ENCODE peak calls at places on chromosomes 11 and 22, in seven cellular contexts. H, R, O, Y, A, M and G are unnamed samples.

GRCh38 chr11:67195971-67196418 is 70.3 kb upstream of the GRK2 start:
- DNase-seq in O (peak; percentile 89), A (no peak), H (peak; percentile 23), Y (no peak), M (no peak), R (no peak), G (no peak)

GRCh38 chr22:26409705-26410376 is 19.2 kb upstream of the ASPHD2 start:
- DNase-seq in A (no peak), H (no peak), M (no peak), Y (no peak), R (no peak), O (no peak), G (no peak)

GRCh38 chr11:2750601-2751522 is 51.1 kb upstream of the KCNQ1OT1 start:
- DNase-seq in H (no peak), R (no peak), M (no peak), O (no peak), Y (peak; percentile 43), A (no peak), G (peak; percentile 34)

GRCh38 chr11:112627588-112628045 is 333.6 kb upstream of the NCAM1 start:
- DNase-seq in O (no peak), R (no peak), Y (no peak), M (no peak), A (no peak), H (no peak), G (no peak)

GRCh38 chr22:40215266-40215665 is 37.5 kb downstream of the TNRC6B start:
- DNase-seq in O (no peak), R (no peak), Y (peak; percentile 45), M (no peak), H (no peak), A (peak; percentile 50), G (no peak)

GRCh38 chr11:83014951-83015350 is 56.7 kb downstream of the RAB30 start:
- DNase-seq in R (no peak), Y (no peak), H (no peak), A (no peak), M (no peak), O (no peak), G (no peak)

GRCh38 chr11:44883277-44883676 is 67.4 kb downstream of the TP53I11 start:
- DNase-seq in H (no peak), A (no peak), Y (no peak), M (no peak), O (no peak), R (no peak), G (no peak)

GRCh38 chr11:61716478-61717285 is 35.8 kb upstream of the MYRF start:
- DNase-seq in A (no peak), R (no peak), M (no peak), H (no peak), O (no peak), Y (no peak), G (no peak)

GRCh38 chr11:75056806-75057205 is 39.9 kb downstream of the OR2AT4 start:
- DNase-seq in A (no peak), R (no peak), H (no peak), O (no peak), Y (no peak), M (no peak), G (no peak)

GRCh38 chr11:66589996-66590675 is 2.7 kb downstream of the CCDC87 start:
- DNase-seq in H (no peak), Y (no peak), O (no peak), R (no peak), M (no peak), A (no peak), G (no peak)

GRCh38 chr22:45631140-45631539 is 40.5 kb upstream of the ATXN10 start:
- DNase-seq in R (no peak), A (no peak), H (no peak), O (no peak), M (no peak), Y (no peak), G (peak; percentile 29)

GRCh38 chr11:62105611-62106245 is 18.1 kb upstream of the INCENP start:
- DNase-seq in Y (no peak), R (no peak), O (no peak), A (no peak), M (no peak), H (peak; percentile 47), G (no peak)

GRCh38 chr22:42825796-42826195 is 31.3 kb downstream of the ARFGAP3 start:
- DNase-seq in M (no peak), H (no peak), A (no peak), R (no peak), O (no peak), Y (no peak), G (no peak)

GRCh38 chr22:26170795-26171194 is 1.5 kb downstream of the SEZ6L start:
- DNase-seq in H (no peak), O (no peak), M (peak; percentile 88), A (no peak), R (peak; percentile 85), Y (peak; percentile 17), G (peak; percentile 39)

GRCh38 chr11:67276821-67277230 is 10.6 kb downstream of the GRK2 start:
- DNase-seq in O (no peak), Y (peak; percentile 27), H (peak; percentile 45), R (peak; percentile 23), M (peak; percentile 38), A (no peak), G (peak; percentile 33)

GRCh38 chr11:69659591-69659990 is 15.6 kb downstream of the LTO1 start:
- DNase-seq in R (no peak), H (no peak), O (no peak), A (no peak), M (no peak), Y (no peak), G (no peak)

GRCh38 chr22:48686694-48687302 is 1140.9 kb downstream of the BRD1 start:
- DNase-seq in A (no peak), R (no peak), H (no peak), O (no peak), M (no peak), Y (no peak), G (no peak)

GRCh38 chr11:36235750-36236149 is 53.5 kb downstream of the COMMD9 start:
- DNase-seq in H (peak; percentile 36), Y (no peak), A (no peak), O (no peak), R (no peak), M (no peak), G (no peak)

GRCh38 chr11:3101921-3102640 is 44.9 kb upstream of the CARS1 start:
- DNase-seq in O (no peak), R (no peak), H (no peak), A (no peak), M (no peak), Y (no peak), G (no peak)

GRCh38 chr11:133892584-133893380 is 47.5 kb upstream of the SPATA19 start:
- DNase-seq in A (peak; percentile 56), H (no peak), O (no peak), M (no peak), R (no peak), Y (no peak), G (no peak)

GRCh38 chr11:120013325-120014250 is 124.3 kb downstream of the TRIM29 start:
- DNase-seq in Y (peak; percentile 61), R (peak; percentile 73), O (no peak), A (no peak), H (peak; percentile 10), M (peak; percentile 77), G (peak; percentile 76)
- TF ChIP-seq CTCF in Y (peak; percentile 73), R (peak; percentile 79), O (peak; percentile 51), A (peak; percentile 35), H (peak; percentile 53), M (peak; percentile 91), G (peak; percentile 76)

GRCh38 chr11:85723088-85723487 is 37.1 kb upstream of the CCDC89 start:
- DNase-seq in R (no peak), H (no peak), Y (no peak), M (no peak), O (no peak), A (no peak), G (no peak)

GRCh38 chr11:85721191-85721590 is 35.2 kb upstream of the CCDC89 start:
- DNase-seq in O (no peak), Y (no peak), H (no peak), M (no peak), A (no peak), R (no peak), G (no peak)

GRCh38 chr11:85724750-85725465 is 38.9 kb upstream of the CCDC89 start:
- DNase-seq in A (no peak), Y (no peak), O (no peak), M (no peak), R (no peak), H (no peak), G (no peak)

DNA sequence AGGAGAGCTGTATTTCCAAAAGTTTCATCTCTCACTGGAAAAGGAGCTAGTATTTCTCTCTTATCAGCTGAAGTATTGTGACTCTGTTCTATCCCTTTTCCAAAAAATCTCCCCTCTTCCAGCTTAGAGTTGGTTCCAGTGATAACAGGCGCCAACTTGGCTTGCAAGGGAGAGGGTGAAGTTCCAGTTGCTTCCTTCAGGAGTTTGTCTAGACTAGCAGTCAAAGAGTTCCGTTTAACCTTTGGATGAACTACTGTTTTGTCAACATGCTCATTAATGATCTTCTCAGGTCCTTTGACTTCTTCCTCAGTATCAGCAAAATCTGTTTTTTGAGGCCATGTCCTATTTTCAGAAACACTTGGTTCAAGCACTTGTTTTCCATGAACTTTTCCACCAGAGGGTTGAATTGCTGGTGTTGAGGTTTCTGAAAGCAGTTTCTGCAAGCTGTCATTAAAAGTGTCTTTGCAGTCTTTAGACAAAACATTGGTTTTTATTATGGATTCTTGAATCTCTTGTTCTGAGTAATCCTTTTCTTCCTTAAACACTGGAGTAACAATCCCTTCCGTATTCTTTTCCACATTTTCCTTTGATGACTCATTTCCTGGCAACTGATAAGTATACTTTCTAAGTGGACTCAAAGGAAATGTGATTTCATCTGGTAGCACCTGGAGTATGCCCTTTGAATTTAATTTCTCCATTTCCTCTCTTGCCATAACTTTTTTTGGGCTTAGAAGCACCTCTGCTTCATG is 39.7 kb upstream of the CCDC89 start:
- DNase-seq in A (no peak), Y (no peak), H (peak; percentile 97), R (no peak), M (no peak), O (peak; percentile 83), G (no peak)
- TF ChIP-seq CTCF in A (no peak), Y (no peak), H (no peak), R (no peak), M (no peak), O (no peak), G (no peak)

GRCh38 chr11:26134481-26135355 is 197.2 kb upstream of the ANO3 start:
- DNase-seq in Y (no peak), R (peak; percentile 16), A (no peak), H (peak; percentile 38), M (peak; percentile 9), O (no peak), G (no peak)
- TF ChIP-seq CTCF in Y (no peak), R (peak; percentile 6), A (no peak), H (no peak), M (peak; percentile 43), O (peak; percentile 37), G (no peak)

GRCh38 chr22:22948651-22949611 is 61.3 kb downstream of the IGLL5 start:
- DNase-seq in R (no peak), M (no peak), H (peak; percentile 8), O (no peak), A (peak; percentile 55), Y (no peak), G (no peak)

GRCh38 chr22:22953796-22954195 is 66.2 kb downstream of the IGLL5 start:
- DNase-seq in O (no peak), H (no peak), A (no peak), M (no peak), Y (no peak), R (no peak), G (no peak)

GRCh38 chr22:22952531-22953295 is 65.1 kb downstream of the IGLL5 start:
- DNase-seq in Y (no peak), R (no peak), O (no peak), H (no peak), M (no peak), A (peak; percentile 24), G (no peak)

GRCh38 chr22:22949953-22950352 is 62.3 kb downstream of the IGLL5 start:
- DNase-seq in O (no peak), R (no peak), A (no peak), M (no peak), Y (no peak), H (no peak), G (no peak)

GRCh38 chr22:22951035-22951434 is 63.4 kb downstream of the IGLL5 start:
- DNase-seq in A (no peak), H (no peak), R (no peak), Y (no peak), M (no peak), O (no peak), G (no peak)
- TF ChIP-seq CTCF in A (no peak), H (no peak), R (no peak), Y (no peak), M (no peak), O (no peak), G (no peak)